ENCODE peak calls at places on chromosomes 13 and 19, in four cellular contexts. One of them, this sample, is unnamed.

GRCh38 chr19:58356236-58356970 is 3.1 kb upstream of the A1BG start:
- DNase-seq in omental fat pad: no peak
- DNase-seq in GM10248: no peak
- DNase-seq in heart right ventricle: no peak
- DNase-seq in this sample: peak; percentile 63

GRCh38 chr13:52319876-52320275 is 86.1 kb downstream of the THSD1 start:
- DNase-seq in omental fat pad: no peak
- DNase-seq in GM10248: no peak
- DNase-seq in heart right ventricle: no peak
- DNase-seq in this sample: no peak

GRCh38 chr13:91417660-91418325 is 19.4 kb downstream of the GPC5 start:
- DNase-seq in heart right ventricle: no peak
- DNase-seq in GM10248: no peak
- DNase-seq in omental fat pad: no peak
- DNase-seq in this sample: no peak

GRCh38 chr19:11205939-11206570 is 8.7 kb upstream of the KANK2 start:
- DNase-seq in omental fat pad: no peak
- DNase-seq in GM10248: peak; percentile 82
- DNase-seq in heart right ventricle: no peak
- DNase-seq in this sample: peak; percentile 83

GRCh38 chr13:107563099-107563925 is 652.0 kb downstream of the LIG4 start:
- DNase-seq in omental fat pad: no peak
- DNase-seq in GM10248: no peak
- DNase-seq in heart right ventricle: no peak
- DNase-seq in this sample: no peak

GRCh38 chr13:33169273-33169980 is 116.1 kb downstream of the STARD13 start:
- DNase-seq in heart right ventricle: no peak
- DNase-seq in omental fat pad: no peak
- DNase-seq in GM10248: no peak
- DNase-seq in this sample: no peak

GRCh38 chr13:51364404-51365008 is 25.0 kb downstream of the SERPINE3 start:
- DNase-seq in heart right ventricle: no peak
- DNase-seq in GM10248: no peak
- DNase-seq in omental fat pad: no peak
- DNase-seq in this sample: no peak

GRCh38 chr13:35914662-35915061 is 216.5 kb downstream of the DCLK1 start:
- DNase-seq in GM10248: no peak
- DNase-seq in omental fat pad: no peak
- DNase-seq in heart right ventricle: no peak
- DNase-seq in this sample: no peak

GRCh38 chr19:17942582-17943283 is 9.9 kb downstream of the CCDC124 start:
- DNase-seq in heart right ventricle: no peak
- DNase-seq in GM10248: no peak
- DNase-seq in omental fat pad: no peak
- DNase-seq in this sample: no peak

GRCh38 chr19:58366576-58367430 is 4.3 kb upstream of the ZNF497 start:
- DNase-seq in GM10248: no peak
- DNase-seq in heart right ventricle: no peak
- DNase-seq in omental fat pad: no peak
- DNase-seq in this sample: no peak

GRCh38 chr13:108795841-108796240 is 166.4 kb downstream of the MYO16 start:
- DNase-seq in omental fat pad: no peak
- DNase-seq in GM10248: no peak
- DNase-seq in heart right ventricle: no peak
- DNase-seq in this sample: no peak

GRCh38 chr19:48060381-48060780 is 16.5 kb upstream of the CABP5 start:
- DNase-seq in GM10248: no peak
- DNase-seq in omental fat pad: no peak
- DNase-seq in heart right ventricle: no peak
- DNase-seq in this sample: no peak

GRCh38 chr19:48558018-48558684 is 6.2 kb downstream of the SULT2B1 start:
- DNase-seq in GM10248: no peak
- DNase-seq in omental fat pad: no peak
- DNase-seq in heart right ventricle: peak; percentile 21
- DNase-seq in this sample: no peak

GRCh38 chr13:49587311-49587847 is 2.0 kb upstream of the RCBTB1 start:
- DNase-seq in GM10248: no peak
- DNase-seq in heart right ventricle: no peak
- DNase-seq in omental fat pad: no peak
- DNase-seq in this sample: no peak

GRCh38 chr19:6161271-6161850 is 25.9 kb downstream of the ACSBG2 start:
- DNase-seq in heart right ventricle: peak; percentile 18
- DNase-seq in GM10248: peak; percentile 67
- DNase-seq in omental fat pad: no peak
- DNase-seq in this sample: peak; percentile 50

GRCh38 chr19:18417250-18418033 is 1.8 kb upstream of the SSBP4 start:
- DNase-seq in heart right ventricle: peak; percentile 90
- DNase-seq in GM10248: peak; percentile 72
- DNase-seq in omental fat pad: no peak
- DNase-seq in this sample: peak; percentile 84

GRCh38 chr19:18399008-18399407 is 1.6 kb upstream of the LRRC25 start:
- DNase-seq in omental fat pad: no peak
- DNase-seq in heart right ventricle: no peak
- DNase-seq in GM10248: no peak
- DNase-seq in this sample: no peak

GRCh38 chr19:3055741-3056453 is 6.4 kb downstream of the TLE5 start:
- DNase-seq in omental fat pad: no peak
- DNase-seq in heart right ventricle: no peak
- DNase-seq in GM10248: no peak
- DNase-seq in this sample: no peak

GRCh38 chr19:33777351-33777750 is 19.3 kb upstream of the KCTD15 start:
- DNase-seq in heart right ventricle: no peak
- DNase-seq in omental fat pad: no peak
- DNase-seq in GM10248: no peak
- DNase-seq in this sample: no peak

GRCh38 chr13:29454931-29455481 is 140.5 kb downstream of the SLC7A1 start:
- DNase-seq in heart right ventricle: no peak
- DNase-seq in GM10248: peak; percentile 47
- DNase-seq in omental fat pad: no peak
- DNase-seq in this sample: peak; percentile 47

GRCh38 chr13:28601581-28601980 is 57.3 kb upstream of the POMP start:
- DNase-seq in omental fat pad: no peak
- DNase-seq in GM10248: no peak
- DNase-seq in heart right ventricle: no peak
- DNase-seq in this sample: no peak

GRCh38 chr13:20001351-20001750 is 42.8 kb downstream of the ZMYM2 start:
- DNase-seq in heart right ventricle: no peak
- DNase-seq in GM10248: no peak
- DNase-seq in omental fat pad: no peak
- DNase-seq in this sample: no peak

GRCh38 chr13:38981096-38981495 is 9.5 kb downstream of the STOML3 start:
- DNase-seq in heart right ventricle: no peak
- DNase-seq in GM10248: no peak
- DNase-seq in omental fat pad: no peak
- DNase-seq in this sample: no peak

GRCh38 chr13:106597190-106597589 is 29.3 kb upstream of the ARGLU1 start:
- DNase-seq in GM10248: no peak
- DNase-seq in omental fat pad: no peak
- DNase-seq in heart right ventricle: peak; percentile 72
- DNase-seq in this sample: no peak

GRCh38 chr13:98960331-98961203 is 17.3 kb downstream of the DOCK9 start:
- DNase-seq in GM10248: no peak
- DNase-seq in omental fat pad: no peak
- DNase-seq in heart right ventricle: no peak
- DNase-seq in this sample: no peak

GRCh38 chr19:41327499-41328156 is 17.7 kb downstream of the CCDC97 start:
- DNase-seq in heart right ventricle: peak; percentile 79
- DNase-seq in GM10248: peak; percentile 85
- DNase-seq in omental fat pad: peak; percentile 55
- DNase-seq in this sample: peak; percentile 90

GRCh38 chr13:33285420-33286124 is at the start of gene STARD13:
- DNase-seq in GM10248: peak; percentile 47
- DNase-seq in heart right ventricle: peak; percentile 89
- DNase-seq in omental fat pad: peak; percentile 91
- DNase-seq in this sample: peak; percentile 32

GRCh38 chr19:37990362-37990761 is 83.4 kb downstream of the SIPA1L3 start:
- DNase-seq in heart right ventricle: no peak
- DNase-seq in omental fat pad: no peak
- DNase-seq in GM10248: no peak
- DNase-seq in this sample: no peak

GRCh38 chr19:37988758-37989635 is 82.0 kb downstream of the SIPA1L3 start:
- DNase-seq in heart right ventricle: no peak
- DNase-seq in GM10248: no peak
- DNase-seq in omental fat pad: no peak
- DNase-seq in this sample: no peak

GRCh38 chr19:37989855-37990254 is 82.8 kb downstream of the SIPA1L3 start:
- DNase-seq in heart right ventricle: no peak
- DNase-seq in omental fat pad: no peak
- DNase-seq in GM10248: no peak
- DNase-seq in this sample: no peak

GRCh38 chr19:37986048-37986750 is 79.2 kb downstream of the SIPA1L3 start:
- DNase-seq in omental fat pad: no peak
- DNase-seq in heart right ventricle: no peak
- DNase-seq in GM10248: no peak
- DNase-seq in this sample: no peak

DNA sequence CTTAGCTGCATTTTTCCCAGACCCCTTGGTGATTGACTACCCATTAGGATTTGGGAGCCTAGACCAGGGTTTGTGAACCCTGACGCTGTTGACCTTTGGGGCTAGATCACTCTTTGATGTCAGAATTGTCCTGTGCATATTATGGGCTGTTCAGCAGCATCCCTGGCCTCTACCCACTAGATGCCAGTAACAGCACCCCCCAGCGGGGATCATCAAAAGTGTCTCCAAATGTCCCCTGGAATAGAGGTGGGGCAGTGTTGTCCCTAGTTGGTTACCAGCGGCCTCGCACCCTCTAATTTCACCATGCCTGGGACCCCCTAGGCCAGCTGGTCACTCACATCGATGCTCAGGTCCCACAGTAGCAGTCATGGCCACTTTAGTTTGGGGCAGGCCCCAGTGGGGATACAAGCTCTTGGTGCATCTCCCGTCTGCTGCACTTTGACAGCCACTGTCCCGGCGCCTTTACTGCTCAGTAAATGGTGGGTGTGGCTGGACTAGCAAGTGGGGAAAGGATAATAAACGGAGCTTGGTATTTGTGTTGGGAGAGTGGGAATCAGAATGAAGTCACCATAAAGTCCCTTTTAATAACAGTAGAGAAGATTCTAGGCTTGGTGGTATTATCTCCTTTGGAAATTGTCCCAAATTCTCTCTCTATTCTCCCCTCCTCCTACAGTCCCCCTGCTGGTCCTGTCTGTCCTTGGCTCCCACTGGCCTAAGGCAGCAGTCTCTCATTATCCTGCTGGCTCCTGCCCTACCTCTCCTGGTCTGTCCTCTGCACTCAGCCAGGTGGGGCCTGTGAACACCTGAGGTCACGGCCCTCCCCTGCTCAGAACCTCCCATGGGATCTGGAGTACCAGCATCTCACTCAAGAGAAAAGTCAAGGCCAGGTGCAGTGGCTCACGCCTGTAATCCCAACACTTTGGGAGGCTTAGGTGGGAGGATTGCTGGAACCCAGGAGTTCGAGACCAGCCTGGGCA is 80.6 kb downstream of the SIPA1L3 start:
- DNase-seq in heart right ventricle: no peak
- DNase-seq in omental fat pad: no peak
- DNase-seq in GM10248: no peak
- DNase-seq in this sample: no peak
- TF ChIP-seq CTCF in heart right ventricle: no peak
- TF ChIP-seq CTCF in omental fat pad: no peak
- TF ChIP-seq CTCF in GM10248: no peak
- TF ChIP-seq CTCF in this sample: peak; percentile 29

DNA sequence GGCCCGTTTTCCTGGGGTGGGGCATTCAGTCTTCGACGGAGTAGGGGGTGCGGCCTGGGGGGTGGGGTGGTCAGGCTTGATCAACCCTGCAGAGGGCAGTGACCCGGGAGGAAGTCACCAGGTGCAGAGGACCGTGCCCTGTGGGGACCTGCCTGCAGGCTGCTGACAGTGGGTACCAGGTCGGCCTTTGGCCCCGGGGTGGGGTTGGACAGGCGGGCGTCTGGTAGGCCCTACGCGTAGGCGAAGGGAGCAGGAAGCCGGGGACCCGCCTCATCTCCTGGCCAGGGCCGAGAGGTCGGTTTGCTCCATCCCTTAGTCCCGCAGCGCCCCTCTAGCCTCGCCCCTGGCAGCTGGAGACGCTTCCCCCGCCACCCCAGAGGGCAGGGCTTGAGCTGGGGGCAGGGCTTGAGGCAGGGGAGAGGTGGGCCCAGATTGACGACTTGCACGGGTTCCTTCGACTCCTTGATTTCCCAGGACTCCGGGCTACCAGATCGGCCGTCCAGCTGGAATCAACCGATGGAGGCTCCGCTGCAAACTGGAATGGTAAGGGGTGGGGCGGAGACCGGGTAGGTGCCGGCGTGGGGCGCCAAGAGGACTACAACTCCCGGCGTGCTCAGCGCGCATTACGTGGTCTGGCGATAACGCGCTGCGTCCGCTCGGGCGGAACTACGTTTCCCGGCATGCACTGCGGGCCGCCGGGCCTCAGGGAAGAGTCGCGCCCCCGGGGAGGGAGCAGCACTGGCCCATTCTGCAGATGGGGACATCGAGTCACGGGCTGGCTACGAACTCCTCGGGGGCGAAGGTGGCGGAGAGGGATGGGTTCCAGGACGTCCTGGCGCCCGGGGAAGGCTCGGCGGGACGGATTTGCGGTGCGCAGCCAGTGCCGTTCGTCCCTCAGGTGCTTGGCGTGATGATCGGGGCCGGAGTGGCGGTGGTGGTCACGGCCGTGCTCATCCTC is at the start of gene PNPLA6:
- DNase-seq in GM10248: peak; percentile 96
- DNase-seq in omental fat pad: peak; percentile 89
- DNase-seq in heart right ventricle: peak; percentile 98
- DNase-seq in this sample: peak; percentile 98
- TF ChIP-seq CTCF in GM10248: no peak
- TF ChIP-seq CTCF in omental fat pad: no peak
- TF ChIP-seq CTCF in heart right ventricle: no peak
- TF ChIP-seq CTCF in this sample: no peak

GRCh38 chr19:56071151-56071550 is 49.9 kb downstream of the ZNF787 start:
- DNase-seq in heart right ventricle: no peak
- DNase-seq in omental fat pad: no peak
- DNase-seq in GM10248: no peak
- DNase-seq in this sample: no peak
- TF ChIP-seq CTCF in heart right ventricle: no peak
- TF ChIP-seq CTCF in omental fat pad: no peak
- TF ChIP-seq CTCF in GM10248: peak; percentile 18
- TF ChIP-seq CTCF in this sample: peak; percentile 39

DNA sequence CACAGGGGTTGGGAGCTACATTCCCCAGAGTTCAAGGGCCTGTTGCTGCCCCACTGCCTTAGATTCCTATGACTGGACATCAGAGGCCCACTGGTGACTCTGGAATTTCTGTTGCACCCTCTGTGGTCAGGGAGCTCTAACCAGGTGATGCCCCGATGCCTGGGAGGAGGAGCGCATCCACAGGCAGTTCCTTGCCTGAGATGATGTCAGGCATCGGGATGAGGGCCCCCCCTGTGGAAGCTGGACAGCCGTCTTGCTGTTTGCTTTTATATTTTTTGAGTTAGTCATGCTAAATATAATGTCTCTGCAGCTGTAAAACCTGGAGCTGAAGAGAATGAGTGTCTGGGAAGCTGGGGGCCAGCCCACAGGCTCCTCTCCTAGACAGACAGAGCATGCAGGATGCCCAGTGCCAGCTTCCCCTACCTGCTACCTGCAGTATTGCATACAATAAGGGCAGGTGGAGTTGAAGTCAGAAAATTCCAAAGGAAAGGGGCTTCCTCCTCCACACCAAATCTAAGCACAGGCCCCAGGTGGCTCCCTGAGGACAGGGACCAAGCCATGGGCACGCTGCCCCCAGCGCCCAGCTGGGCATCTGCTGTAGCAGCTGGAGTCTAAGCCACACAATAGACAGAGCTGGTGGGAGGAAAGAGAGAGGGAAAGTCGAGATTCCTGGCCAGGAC is 16.2 kb downstream of the COL4A2 start:
- DNase-seq in omental fat pad: no peak
- DNase-seq in GM10248: no peak
- DNase-seq in heart right ventricle: no peak
- DNase-seq in this sample: no peak
- TF ChIP-seq CTCF in omental fat pad: no peak
- TF ChIP-seq CTCF in GM10248: no peak
- TF ChIP-seq CTCF in heart right ventricle: no peak
- TF ChIP-seq CTCF in this sample: no peak

This sample was measured in GM13977.